ENCODE peak calls at places on chromosomes 6 and 20, in five cellular contexts. One of them, this sample, is unnamed.

GRCh38 chr6:18551228-18551627 is 164.1 kb downstream of the RNF144B start:
- DNase-seq in ovary: no peak
- DNase-seq in testis: no peak
- DNase-seq in uterus: no peak
- DNase-seq in H1: no peak
- DNase-seq in this sample: no peak

GRCh38 chr6:3489032-3489757 is 32.3 kb upstream of the SLC22A23 start:
- DNase-seq in ovary: no peak
- DNase-seq in testis: no peak
- DNase-seq in uterus: no peak
- DNase-seq in H1: no peak
- DNase-seq in this sample: no peak

GRCh38 chr6:52403086-52403485 is 17.1 kb upstream of the EFHC1 start:
- DNase-seq in ovary: no peak
- DNase-seq in testis: peak; percentile 57
- DNase-seq in uterus: no peak
- DNase-seq in H1: no peak
- DNase-seq in this sample: no peak

GRCh38 chr20:17664025-17664638 is 17.9 kb downstream of the RRBP1 start:
- DNase-seq in ovary: no peak
- DNase-seq in testis: no peak
- DNase-seq in uterus: no peak
- DNase-seq in H1: no peak
- DNase-seq in this sample: no peak

GRCh38 chr6:17193376-17193775 is 87.8 kb upstream of the RBM24 start:
- DNase-seq in ovary: no peak
- DNase-seq in testis: no peak
- DNase-seq in uterus: no peak
- DNase-seq in H1: no peak
- DNase-seq in this sample: no peak

GRCh38 chr6:13404115-13404891 is 76.0 kb upstream of the TBC1D7 start:
- DNase-seq in ovary: no peak
- DNase-seq in testis: no peak
- DNase-seq in uterus: no peak
- DNase-seq in H1: no peak
- DNase-seq in this sample: no peak

GRCh38 chr6:104404377-104404776 is 455.3 kb downstream of the HACE1 start:
- DNase-seq in ovary: no peak
- DNase-seq in testis: no peak
- DNase-seq in uterus: no peak
- DNase-seq in H1: no peak
- DNase-seq in this sample: no peak

GRCh38 chr20:31594558-31595379 is 10.3 kb upstream of the ID1 start:
- DNase-seq in ovary: no peak
- DNase-seq in testis: no peak
- DNase-seq in uterus: peak; percentile 56
- DNase-seq in H1: peak; percentile 82
- DNase-seq in this sample: no peak

GRCh38 chr6:150492507-150492906 is 107.2 kb upstream of the PLEKHG1 start:
- DNase-seq in ovary: no peak
- DNase-seq in testis: peak; percentile 22
- DNase-seq in uterus: no peak
- DNase-seq in H1: no peak
- DNase-seq in this sample: no peak

DNA sequence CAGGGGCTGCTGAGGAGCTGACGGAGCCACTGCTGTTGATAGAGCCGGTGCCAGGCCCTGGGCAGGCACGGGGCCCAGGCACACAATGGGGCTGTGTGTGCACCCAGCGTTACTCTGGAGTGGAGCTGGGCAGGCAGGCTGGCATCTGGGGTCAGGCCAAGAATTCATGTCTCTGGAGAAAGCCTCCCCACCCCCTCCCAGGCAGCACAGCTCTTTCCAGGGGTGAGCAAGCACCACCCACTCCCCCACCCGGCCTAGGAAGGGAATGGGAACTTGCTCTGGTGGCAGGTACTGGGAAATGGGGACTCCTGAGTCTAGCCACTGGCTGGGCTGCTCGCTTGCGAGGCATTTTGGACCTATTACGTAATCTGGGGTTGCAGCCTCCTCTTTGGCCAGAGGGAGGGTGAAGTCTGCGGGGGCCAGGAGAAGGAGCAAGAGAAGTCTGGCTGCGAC is 22.7 kb downstream of the TFEB start:
- DNase-seq in ovary: no peak
- DNase-seq in testis: peak; percentile 90
- DNase-seq in uterus: no peak
- DNase-seq in H1: no peak
- DNase-seq in this sample: peak; percentile 77
- H3K4me1 ChIP-seq in ovary: peaks cover 1% of the 10 kb centered on the region
- H3K4me1 ChIP-seq in testis: peaks cover 32% of the 10 kb centered on the region
- H3K4me1 ChIP-seq in uterus: peaks cover 21% of the 10 kb centered on the region
- H3K4me1 ChIP-seq in H1: no peaks in the 10 kb centered on the region
- H3K4me1 ChIP-seq in this sample: peaks cover 100% of the 10 kb centered on the region

DNA sequence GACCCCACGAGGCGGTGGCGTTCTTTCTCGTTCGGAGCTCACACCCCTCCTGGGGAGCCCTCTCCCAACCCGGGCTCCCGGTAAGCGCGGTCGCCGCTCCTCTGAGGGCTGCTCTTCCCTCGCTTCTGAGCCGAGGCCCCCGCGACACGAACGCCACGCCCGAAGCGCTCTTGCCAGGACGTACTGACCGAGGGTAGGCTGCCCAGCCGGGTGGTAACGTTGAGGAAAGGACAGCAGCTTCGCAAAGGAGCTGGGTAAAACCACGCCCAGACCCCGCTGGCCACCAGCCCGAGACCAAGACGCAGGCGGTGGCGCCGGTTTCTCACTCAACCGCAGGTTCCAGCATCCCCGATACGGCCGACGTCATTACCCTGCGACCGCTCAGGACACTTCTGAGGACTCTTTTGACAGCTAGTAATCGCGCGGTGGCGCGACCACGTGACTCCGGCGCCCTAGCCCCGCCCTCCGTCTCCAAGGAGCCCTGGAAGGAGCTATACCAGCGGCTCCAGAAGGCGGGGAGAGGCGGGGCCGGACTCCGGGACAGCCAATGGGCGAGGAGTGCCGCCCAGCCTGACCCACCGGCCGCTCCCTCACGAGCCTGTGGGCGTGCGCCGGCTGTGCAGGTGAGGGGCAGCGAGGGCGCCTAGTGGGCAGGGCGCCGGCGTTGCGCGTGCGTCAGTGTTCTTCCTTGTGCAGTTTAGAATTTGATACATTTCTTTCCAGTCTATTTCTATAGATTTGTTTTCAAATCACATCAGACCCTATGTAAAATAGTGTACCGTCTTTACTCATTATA is 4.0 kb upstream of the GZF1 start:
- DNase-seq in ovary: peak; percentile 100
- DNase-seq in testis: peak; percentile 100
- DNase-seq in uterus: peak; percentile 100
- DNase-seq in H1: peak; percentile 100
- DNase-seq in this sample: peak; percentile 100
- TF ChIP-seq POLR2A in ovary: peak; percentile 54
- TF ChIP-seq POLR2A in testis: peak; percentile 19
- TF ChIP-seq POLR2A in uterus: peak; percentile 75
- TF ChIP-seq POLR2A in H1: no peak
- TF ChIP-seq POLR2A in this sample: peak; percentile 89

GRCh38 chr6:168045141-168045691 is 33.8 kb downstream of the FRMD1 start:
- DNase-seq in ovary: peak; percentile 38
- DNase-seq in testis: no peak
- DNase-seq in uterus: no peak
- DNase-seq in H1: no peak
- DNase-seq in this sample: no peak
- H3K9me3 ChIP-seq in ovary: no peaks in the 10 kb centered on the region
- H3K9me3 ChIP-seq in testis: no peaks in the 10 kb centered on the region
- H3K9me3 ChIP-seq in uterus: peaks cover 3% of the 10 kb centered on the region
- H3K9me3 ChIP-seq in H1: peaks cover 22% of the 10 kb centered on the region
- H3K9me3 ChIP-seq in this sample: no peaks in the 10 kb centered on the region

GRCh38 chr6:142942238-142942637 is 2.7 kb downstream of the HIVEP2 start:
- DNase-seq in ovary: no peak
- DNase-seq in testis: no peak
- DNase-seq in uterus: no peak
- DNase-seq in H1: no peak
- DNase-seq in this sample: no peak
- H3K4me1 ChIP-seq in ovary: no peaks in the 10 kb centered on the region
- H3K4me1 ChIP-seq in testis: peaks cover 7% of the 10 kb centered on the region
- H3K4me1 ChIP-seq in uterus: no peaks in the 10 kb centered on the region
- H3K4me1 ChIP-seq in H1: no peaks in the 10 kb centered on the region
- H3K4me1 ChIP-seq in this sample: peaks cover 40% of the 10 kb centered on the region

GRCh38 chr20:35654415-35654814 is 10.3 kb downstream of the CPNE1 start:
- DNase-seq in ovary: no peak
- DNase-seq in testis: no peak
- DNase-seq in uterus: no peak
- DNase-seq in H1: peak; percentile 28
- DNase-seq in this sample: no peak

GRCh38 chr20:35650632-35651031 is 14.1 kb downstream of the CPNE1 start:
- DNase-seq in ovary: no peak
- DNase-seq in testis: no peak
- DNase-seq in uterus: no peak
- DNase-seq in H1: no peak
- DNase-seq in this sample: no peak

GRCh38 chr20:35653893-35654292 is 10.8 kb downstream of the CPNE1 start:
- DNase-seq in ovary: no peak
- DNase-seq in testis: no peak
- DNase-seq in uterus: no peak
- DNase-seq in H1: no peak
- DNase-seq in this sample: no peak

GRCh38 chr20:35653430-35653734 is 11.3 kb downstream of the CPNE1 start:
- DNase-seq in ovary: no peak
- DNase-seq in testis: no peak
- DNase-seq in uterus: no peak
- DNase-seq in H1: no peak
- DNase-seq in this sample: no peak

GRCh38 chr20:35652641-35653429 is 11.9 kb downstream of the CPNE1 start:
- DNase-seq in ovary: no peak
- DNase-seq in testis: no peak
- DNase-seq in uterus: no peak
- DNase-seq in H1: peak; percentile 51
- DNase-seq in this sample: no peak
- TF ChIP-seq POLR2A in ovary: no peak
- TF ChIP-seq POLR2A in testis: no peak
- TF ChIP-seq POLR2A in uterus: no peak
- TF ChIP-seq POLR2A in H1: no peak
- TF ChIP-seq POLR2A in this sample: no peak

GRCh38 chr20:39206899-39207564 is 244.9 kb downstream of the DHX35 start:
- DNase-seq in ovary: no peak
- DNase-seq in testis: no peak
- DNase-seq in uterus: no peak
- DNase-seq in H1: no peak
- DNase-seq in this sample: peak; percentile 69
- H3K9me3 ChIP-seq in ovary: no peaks in the 10 kb centered on the region
- H3K9me3 ChIP-seq in testis: no peaks in the 10 kb centered on the region
- H3K9me3 ChIP-seq in uterus: no peaks in the 10 kb centered on the region
- H3K9me3 ChIP-seq in H1: peaks cover 6% of the 10 kb centered on the region
- H3K9me3 ChIP-seq in this sample: no peaks in the 10 kb centered on the region

GRCh38 chr20:62366370-62367135 is 559 bp downstream of the LAMA5 start:
- DNase-seq in ovary: no peak
- DNase-seq in testis: no peak
- DNase-seq in uterus: no peak
- DNase-seq in H1: peak; percentile 85
- DNase-seq in this sample: no peak

GRCh38 chr20:62363920-62364851 is 2.9 kb downstream of the LAMA5 start:
- DNase-seq in ovary: no peak
- DNase-seq in testis: no peak
- DNase-seq in uterus: peak; percentile 44
- DNase-seq in H1: peak; percentile 59
- DNase-seq in this sample: peak; percentile 28

GRCh38 chr20:62365814-62366369 is 1.2 kb downstream of the LAMA5 start:
- DNase-seq in ovary: no peak
- DNase-seq in testis: no peak
- DNase-seq in uterus: no peak
- DNase-seq in H1: no peak
- DNase-seq in this sample: no peak

GRCh38 chr20:62362991-62363919 is 3.9 kb downstream of the LAMA5 start:
- DNase-seq in ovary: no peak
- DNase-seq in testis: no peak
- DNase-seq in uterus: peak; percentile 28
- DNase-seq in H1: peak; percentile 62
- DNase-seq in this sample: no peak

DNA sequence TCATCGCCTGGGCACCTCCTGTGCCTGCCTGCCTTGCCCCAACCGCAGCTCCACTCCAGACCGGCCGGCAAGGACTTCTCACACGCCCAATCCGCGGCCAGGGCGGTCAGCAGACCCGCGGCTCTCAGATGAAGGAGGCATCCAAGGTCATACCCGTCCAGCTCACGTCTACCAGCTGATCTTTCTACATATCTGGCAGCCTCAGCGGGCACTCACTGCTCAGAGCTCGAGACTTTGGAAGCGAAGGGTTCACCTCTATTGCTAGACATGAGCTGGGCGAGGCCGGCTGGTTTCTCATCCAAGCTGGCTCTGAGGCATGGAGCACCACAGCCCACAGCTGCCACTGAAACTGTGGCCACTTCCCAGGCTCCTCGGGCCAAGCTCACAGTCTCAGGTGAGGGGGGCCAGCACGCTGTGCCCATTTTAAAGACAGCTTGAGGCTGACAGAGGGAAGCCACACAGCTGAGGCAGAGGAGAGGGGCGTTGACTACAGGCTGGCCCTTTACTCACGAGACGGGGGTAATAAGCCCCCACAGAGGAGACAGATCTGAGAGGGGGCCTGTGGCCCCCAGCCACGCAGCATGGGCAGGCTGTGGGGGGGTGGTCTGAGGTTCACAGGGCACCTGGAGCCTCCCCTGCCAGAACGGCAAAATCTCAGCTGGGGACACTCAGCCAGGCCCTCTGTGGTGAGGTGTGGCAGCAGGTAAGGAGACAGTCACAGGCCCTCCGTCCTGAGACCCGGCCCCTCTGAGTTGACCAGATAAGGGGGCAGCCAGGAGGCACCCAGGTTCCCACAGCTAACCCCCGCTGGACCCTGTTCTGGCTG is 2.0 kb downstream of the LAMA5 start:
- DNase-seq in ovary: peak; percentile 37
- DNase-seq in testis: peak; percentile 88
- DNase-seq in uterus: peak; percentile 36
- DNase-seq in H1: peak; percentile 45
- DNase-seq in this sample: peak; percentile 82
- H3K4me1 ChIP-seq in ovary: peaks cover 13% of the 10 kb centered on the region
- H3K4me1 ChIP-seq in testis: peaks cover 53% of the 10 kb centered on the region
- H3K4me1 ChIP-seq in uterus: peaks cover 47% of the 10 kb centered on the region
- H3K4me1 ChIP-seq in H1: peaks cover 72% of the 10 kb centered on the region
- H3K4me1 ChIP-seq in this sample: peaks cover 62% of the 10 kb centered on the region

GRCh38 chr20:44068311-44068710 is 118.7 kb downstream of the JPH2 start:
- DNase-seq in ovary: no peak
- DNase-seq in testis: no peak
- DNase-seq in uterus: no peak
- DNase-seq in H1: peak; percentile 44
- DNase-seq in this sample: no peak

GRCh38 chr20:44070139-44070900 is 116.7 kb downstream of the JPH2 start:
- DNase-seq in ovary: no peak
- DNase-seq in testis: no peak
- DNase-seq in uterus: no peak
- DNase-seq in H1: peak; percentile 27
- DNase-seq in this sample: no peak

GRCh38 chr20:44071057-44071456 is 115.9 kb downstream of the JPH2 start:
- DNase-seq in ovary: no peak
- DNase-seq in testis: no peak
- DNase-seq in uterus: no peak
- DNase-seq in H1: peak; percentile 19
- DNase-seq in this sample: peak; percentile 2

GRCh38 chr20:44068780-44069191 is 118.2 kb downstream of the JPH2 start:
- DNase-seq in ovary: peak; percentile 29
- DNase-seq in testis: no peak
- DNase-seq in uterus: no peak
- DNase-seq in H1: no peak
- DNase-seq in this sample: no peak

GRCh38 chr20:44069203-44069931 is 117.6 kb downstream of the JPH2 start:
- DNase-seq in ovary: peak; percentile 25
- DNase-seq in testis: no peak
- DNase-seq in uterus: no peak
- DNase-seq in H1: peak; percentile 22
- DNase-seq in this sample: no peak
- TF ChIP-seq POLR2A in ovary: no peak
- TF ChIP-seq POLR2A in testis: no peak
- TF ChIP-seq POLR2A in uterus: no peak
- TF ChIP-seq POLR2A in H1: no peak
- TF ChIP-seq POLR2A in this sample: no peak

This sample was measured in gastrocnemius medialis.